ENCODE peak calls at places on chromosomes 11 and 22, in five cellular contexts. One of them, this sample, is unnamed.

GRCh38 chr11:78228467-78228866 is 39.7 kb downstream of the USP35 start:
- DNase-seq in fibroblast of mammary gland: peak; percentile 60
- DNase-seq in A673: peak; percentile 74
- DNase-seq in EH: peak; percentile 56
- DNase-seq in brain microvascular endothelial cell: peak; percentile 28
- DNase-seq in this sample: peak; percentile 50

GRCh38 chr11:9905562-9905961 is 241.7 kb downstream of the SWAP70 start:
- DNase-seq in fibroblast of mammary gland: peak; percentile 43
- DNase-seq in A673: peak; percentile 38
- DNase-seq in EH: peak; percentile 70
- DNase-seq in brain microvascular endothelial cell: peak; percentile 9
- DNase-seq in this sample: peak; percentile 42

GRCh38 chr11:24198458-24198857 is 298.4 kb upstream of the LUZP2 start:
- DNase-seq in fibroblast of mammary gland: peak; percentile 1
- DNase-seq in A673: no peak
- DNase-seq in EH: no peak
- DNase-seq in brain microvascular endothelial cell: peak; percentile 62
- DNase-seq in this sample: no peak

GRCh38 chr11:46121328-46121723 is at the start of gene PHF21A:
- DNase-seq in fibroblast of mammary gland: peak; percentile 91
- DNase-seq in A673: peak; percentile 100
- DNase-seq in EH: peak; percentile 93
- DNase-seq in brain microvascular endothelial cell: peak; percentile 87
- DNase-seq in this sample: peak; percentile 94

GRCh38 chr22:30969532-30970355 is 679 bp downstream of the TUG1 start:
- DNase-seq in fibroblast of mammary gland: peak; percentile 44
- DNase-seq in A673: peak; percentile 56
- DNase-seq in EH: peak; percentile 54
- DNase-seq in brain microvascular endothelial cell: peak; percentile 7
- DNase-seq in this sample: peak; percentile 1

GRCh38 chr22:43823353-43823908 is 11.3 kb upstream of the EFCAB6 start:
- DNase-seq in fibroblast of mammary gland: no peak
- DNase-seq in A673: no peak
- DNase-seq in EH: no peak
- DNase-seq in brain microvascular endothelial cell: no peak
- DNase-seq in this sample: no peak

GRCh38 chr11:92843455-92843854 is 126.0 kb upstream of the MTNR1B start:
- DNase-seq in fibroblast of mammary gland: no peak
- DNase-seq in A673: peak; percentile 49
- DNase-seq in EH: no peak
- DNase-seq in brain microvascular endothelial cell: no peak
- DNase-seq in this sample: no peak

GRCh38 chr11:66008468-66009101 is 3.2 kb upstream of the CST6 start:
- DNase-seq in fibroblast of mammary gland: no peak
- DNase-seq in A673: peak; percentile 50
- DNase-seq in EH: no peak
- DNase-seq in brain microvascular endothelial cell: no peak
- DNase-seq in this sample: no peak

GRCh38 chr11:61973603-61974162 is 6.2 kb upstream of the FTH1 start:
- DNase-seq in fibroblast of mammary gland: no peak
- DNase-seq in A673: no peak
- DNase-seq in EH: no peak
- DNase-seq in brain microvascular endothelial cell: no peak
- DNase-seq in this sample: no peak

GRCh38 chr11:18108254-18108653 is 2.4 kb upstream of the SAAL1 start:
- DNase-seq in fibroblast of mammary gland: no peak
- DNase-seq in A673: no peak
- DNase-seq in EH: no peak
- DNase-seq in brain microvascular endothelial cell: no peak
- DNase-seq in this sample: no peak